ENCODE peak calls at places on chromosomes 7 and 10, in five cellular contexts. E is SK-N-SH, S is ovary, R is A549, Z is K562. D is an unnamed sample.
A peak's percentile ranks its signal among the peaks of the same experiment; 100 is the strongest.

GRCh38 chr10:21265622-21266021 is 259.9 kb downstream of the SKIDA1 start:
- DNase-seq in E (no peak), S (no peak), R (peak; percentile 38), Z (no peak), D (no peak)

GRCh38 chr7:114413741-114414140 is 874 bp upstream of the FOXP2 start:
- DNase-seq in E (no peak), S (no peak), R (no peak), Z (no peak), D (no peak)

GRCh38 chr7:34156336-34156735 is 251.0 kb downstream of the BMPER start:
- DNase-seq in E (no peak), S (no peak), R (no peak), Z (no peak), D (no peak)

GRCh38 chr7:66267249-66267648 is 62.1 kb downstream of the TPST1 start:
- DNase-seq in E (no peak), S (no peak), R (no peak), Z (no peak), D (no peak)

GRCh38 chr10:61042533-61042932 is 98.5 kb upstream of the RHOBTB1 start:
- DNase-seq in E (no peak), S (no peak), R (no peak), Z (no peak), D (no peak)

GRCh38 chr10:118394557-118395194 is 52.6 kb upstream of the FAM204A start:
- DNase-seq in E (no peak), S (no peak), R (no peak), Z (no peak), D (no peak)

GRCh38 chr10:131702521-131703356 is 198.1 kb upstream of the PPP2R2D start:
- DNase-seq in E (peak; percentile 4), S (no peak), R (no peak), Z (no peak), D (no peak)

GRCh38 chr7:57364933-57365710 is 84.9 kb upstream of the ZNF716 start:
- DNase-seq in E (no peak), S (no peak), R (no peak), Z (no peak), D (no peak)

GRCh38 chr7:30750574-30751256 is 1.2 kb upstream of the INMT start:
- DNase-seq in E (no peak), S (peak; percentile 72), R (no peak), Z (no peak), D (no peak)

GRCh38 chr7:30750010-30750409 is 1.9 kb upstream of the INMT start:
- DNase-seq in E (no peak), S (no peak), R (no peak), Z (no peak), D (no peak)

GRCh38 chr7:30751696-30752273 is at the start of gene INMT:
- DNase-seq in E (no peak), S (peak; percentile 59), R (no peak), Z (no peak), D (no peak)

GRCh38 chr7:30752484-30752883 is 549 bp downstream of the INMT start:
- DNase-seq in E (no peak), S (no peak), R (no peak), Z (no peak), D (no peak)

GRCh38 chr7:30751257-30751650 is 681 bp upstream of the INMT start:
- DNase-seq in E (no peak), S (no peak), R (no peak), Z (no peak), D (no peak)
- H3K27ac ChIP-seq in E (no peak overlapping the region), S (no peak overlapping the region), R (no peak overlapping the region), Z (no peak overlapping the region), D (peak overlapping the region; percentile 77)

GRCh38 chr10:22308390-22308789 is 7.8 kb upstream of the COMMD3 start:
- DNase-seq in E (no peak), S (no peak), R (peak; percentile 46), Z (no peak), D (no peak)
- TF ChIP-seq EP300 in E (no peak), S (no peak), R (no peak), Z (no peak), D (no peak)

DNA sequence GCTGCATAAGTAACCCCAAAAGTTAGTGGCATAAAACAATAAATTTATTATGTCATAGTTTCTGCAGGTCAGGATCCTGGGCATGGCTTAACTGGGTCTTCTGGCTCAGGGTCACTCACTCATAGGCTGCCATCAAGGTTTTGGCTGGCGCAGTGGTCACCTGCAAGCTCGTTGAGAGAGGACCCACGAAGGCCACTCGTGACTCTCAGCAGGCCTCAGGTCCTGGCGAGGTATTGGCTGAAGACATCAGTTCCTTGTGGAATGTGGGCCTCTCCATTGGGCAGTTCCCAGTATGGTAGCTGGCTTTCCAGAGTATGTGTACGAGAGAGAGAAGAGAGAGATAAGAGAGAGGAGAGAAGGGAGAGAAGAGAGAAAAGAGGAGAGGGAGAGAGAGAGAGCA is 138.3 kb upstream of the KLF14 start:
- DNase-seq in E (no peak), S (no peak), R (no peak), Z (no peak), D (no peak)
- H3K27ac ChIP-seq in E (no peak overlapping the region), S (no peak overlapping the region), R (no peak overlapping the region), Z (no peak overlapping the region), D (no peak overlapping the region)

DNA sequence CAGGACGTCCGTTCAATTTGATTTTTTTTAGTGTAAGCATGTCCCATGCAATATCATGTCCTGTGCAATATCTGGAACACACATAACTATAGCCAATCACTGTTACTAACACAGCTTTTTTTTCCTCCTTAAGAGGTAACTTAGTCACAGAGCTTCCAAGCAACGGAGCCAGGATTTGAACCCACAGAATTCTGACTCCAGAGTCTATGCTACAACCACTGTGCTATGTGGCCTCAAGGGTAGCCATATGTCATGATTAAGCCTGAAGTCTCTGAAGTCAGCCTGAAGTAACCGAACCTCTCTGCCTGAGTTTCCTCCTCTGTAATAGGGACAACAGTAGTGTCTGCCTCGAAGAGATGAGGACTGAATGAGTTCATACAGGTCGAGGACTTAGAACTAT is 42.2 kb upstream of the TCF7L2 start:
- DNase-seq in E (no peak), S (no peak), R (no peak), Z (no peak), D (no peak)
- TF ChIP-seq EP300 in E (no peak), S (no peak), R (no peak), Z (no peak), D (no peak)

DNA sequence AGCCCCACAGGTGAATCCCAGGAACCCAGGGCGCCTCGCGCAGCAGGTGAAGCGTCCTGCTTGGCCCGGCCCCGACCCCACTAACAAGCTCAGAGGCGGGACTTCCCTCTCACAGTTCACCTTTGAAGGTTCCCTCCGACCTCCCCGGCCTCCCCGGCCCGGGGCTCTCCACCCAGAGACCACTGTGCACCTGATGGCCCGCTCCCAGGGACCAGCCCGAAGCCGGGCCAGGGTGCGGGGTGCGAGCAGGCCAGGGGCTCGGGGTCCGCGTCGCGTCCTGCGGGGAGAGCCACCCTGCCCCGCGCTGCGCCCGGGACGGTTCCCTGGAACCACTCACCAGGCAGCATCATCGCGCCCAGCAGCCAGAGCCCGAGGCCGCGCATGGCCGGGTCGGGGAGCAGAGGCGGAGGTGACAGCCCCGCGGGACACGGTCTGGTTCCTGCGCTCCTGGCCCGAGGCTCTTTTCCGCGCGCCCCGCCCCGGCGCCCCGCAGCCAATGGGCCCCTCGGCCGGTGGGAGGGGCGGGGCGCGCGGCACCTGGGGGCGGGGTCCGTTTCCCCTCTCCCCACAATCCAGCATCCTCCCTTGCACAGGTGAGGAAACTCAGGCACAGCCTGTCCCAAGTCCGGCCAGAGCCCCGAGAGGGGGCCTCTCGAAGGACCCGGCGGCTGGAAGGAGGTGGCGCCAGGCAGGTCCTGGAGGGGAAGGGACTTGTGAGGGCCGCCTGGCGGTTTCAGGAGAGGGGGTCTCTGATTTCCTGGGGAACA is at the start of gene ADAM8:
- DNase-seq in E (peak; percentile 72), S (no peak), R (no peak), Z (peak; percentile 78), D (no peak)
- H3K27ac ChIP-seq in E (no peak within 1 kb of the TSS), S (no peak within 1 kb of the TSS), R (no peak within 1 kb of the TSS), Z (peak within 1 kb of the TSS; percentile 92), D (no peak within 1 kb of the TSS)

DNA sequence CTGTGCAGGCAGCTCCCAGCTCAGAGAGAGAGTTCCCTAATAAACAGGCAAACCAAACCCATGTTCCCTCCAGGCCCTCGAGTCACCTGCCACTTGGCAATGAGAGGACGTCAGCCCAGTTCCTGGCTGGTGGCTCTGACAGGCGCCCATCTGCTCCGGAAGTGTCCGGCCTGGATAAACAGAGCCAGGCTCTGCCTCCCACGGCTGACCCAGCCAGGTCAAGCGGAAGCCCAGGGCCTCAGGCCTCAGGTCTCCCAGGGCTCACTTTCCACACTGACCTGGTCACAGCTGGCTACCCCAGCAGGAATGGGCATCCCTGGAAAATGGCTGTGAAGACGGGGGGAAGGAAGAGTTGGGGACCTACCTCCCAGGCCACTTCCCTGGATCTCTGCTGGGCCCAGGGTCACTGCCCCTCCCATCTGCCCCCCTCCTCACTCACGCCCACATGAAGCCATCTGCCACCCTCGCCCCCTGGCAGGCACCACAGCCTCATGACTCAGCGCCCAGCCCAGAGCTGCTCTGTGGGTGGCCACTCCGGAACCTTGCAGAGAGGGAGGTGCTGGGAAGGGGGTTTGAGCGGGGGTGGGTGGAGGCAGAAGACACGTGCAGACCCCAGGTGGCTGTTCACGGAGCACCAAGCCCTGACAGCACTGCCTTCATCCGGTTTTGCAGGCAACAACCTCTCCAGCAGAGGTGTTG is 37.4 kb upstream of the DUSP5 start:
- DNase-seq in E (peak; percentile 80), S (no peak), R (no peak), Z (no peak), D (no peak)
- TF ChIP-seq EP300 in E (peak; percentile 58), S (no peak), R (peak; percentile 80), Z (no peak), D (no peak)

GRCh38 chr7:138668946-138669345 is 32.2 kb downstream of the SVOPL start:
- DNase-seq in E (no peak), S (no peak), R (no peak), Z (no peak), D (no peak)
- H3K27ac ChIP-seq in E (no peak overlapping the region), S (no peak overlapping the region), R (no peak overlapping the region), Z (no peak overlapping the region), D (no peak overlapping the region)

GRCh38 chr10:124565565-124566221 is 104.1 kb downstream of the LHPP start:
- DNase-seq in E (no peak), S (peak; percentile 31), R (peak; percentile 44), Z (peak; percentile 58), D (peak; percentile 71)
- TF ChIP-seq EP300 in E (no peak), S (no peak), R (no peak), Z (no peak), D (no peak)

DNA sequence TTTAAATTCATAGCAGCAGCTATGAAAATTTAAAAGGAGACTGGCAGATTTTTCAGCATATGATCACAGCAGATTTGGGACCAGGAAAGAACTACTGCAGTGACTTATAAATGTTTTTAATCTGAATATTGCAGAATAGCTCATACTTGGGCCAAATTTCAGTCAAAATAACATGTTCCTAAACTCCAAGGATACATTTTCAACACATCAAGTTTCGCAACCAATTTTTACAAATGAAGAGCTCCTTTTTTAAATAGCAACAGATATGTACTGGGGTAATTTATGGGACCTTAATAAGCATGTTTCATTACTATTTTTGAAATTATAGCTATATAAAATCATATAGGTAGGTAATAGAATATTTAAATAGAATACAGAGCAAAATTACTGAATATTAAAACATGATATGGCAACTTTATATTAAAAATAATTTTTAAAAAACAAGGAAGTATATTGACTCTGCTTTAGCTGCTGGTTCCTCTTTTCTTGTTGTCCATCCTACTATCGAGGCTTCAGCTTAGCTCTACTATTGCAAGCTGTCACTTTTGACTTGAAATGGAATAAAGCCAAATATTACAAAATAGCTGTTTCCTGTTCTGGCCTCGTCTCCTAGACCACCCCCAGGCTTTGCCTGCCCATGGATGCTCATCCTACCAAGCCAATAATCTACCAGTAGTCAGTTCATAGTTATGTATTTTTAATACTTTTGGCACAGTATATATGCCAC is 123.1 kb downstream of the NRBF2 start:
- DNase-seq in E (peak; percentile 18), S (no peak), R (no peak), Z (no peak), D (no peak)
- H3K27ac ChIP-seq in E (peak overlapping the region; percentile 12), S (no peak overlapping the region), R (no peak overlapping the region), Z (no peak overlapping the region), D (peak overlapping the region; percentile 44)